ENCODE peak calls at places on chromosome 16, in nine cellular contexts. Z is heart right ventricle; K is stimulated activated CD4-positive, alpha-beta T cell treated with anti-CD3 and anti-CD28 coated beads, Interleukin-1b, Interleukin-23, amount 100 ng/mL, for 24 hours; E is NCI-H510A treated with DMSO at 0.1 percent for 48 hours; Q is brain microvascular endothelial cell; M is iris pigment epithelial cell; U is NCI-H1105 treated with DMSO at 0.1 percent for 48 hours; V is ovary; G is activated CD4-positive, alpha-beta memory T cell treated with anti-CD3 and anti-CD28 coated beads, Interleukin-2, amount 10 ng/mL, durations not matched to agents 7 days and 5 days. H is an unnamed sample.

GRCh38 chr16:1543085-1543896 is 9.8 kb downstream of the TMEM204 start:
- DNase-seq in Z (peak; percentile 86), E (no peak), Q (peak; percentile 71), U (no peak), V (no peak), K (no peak), G (peak; percentile 66), M (peak; percentile 83), H (peak; percentile 82)

GRCh38 chr16:53061701-53062159 is 6.9 kb downstream of the CHD9 start:
- DNase-seq in M (no peak), K (no peak), E (no peak), Z (no peak), Q (no peak), U (no peak), V (no peak), G (peak; percentile 18), H (no peak)

GRCh38 chr16:49860593-49860992 is 4.7 kb upstream of the ZNF423 start:
- DNase-seq in K (no peak), Q (no peak), E (no peak), U (peak; percentile 16), M (no peak), V (no peak), G (no peak), Z (no peak), H (no peak)

GRCh38 chr16:72992142-72992601 is 55.8 kb downstream of the ZFHX3 start:
- DNase-seq in V (no peak), G (no peak), Q (no peak), Z (no peak), M (no peak), K (no peak), E (no peak), U (no peak), H (no peak)

GRCh38 chr16:86998196-86999001 is 318.8 kb downstream of the C16orf95 start:
- DNase-seq in G (no peak), V (no peak), K (no peak), Q (no peak), E (no peak), Z (no peak), M (no peak), U (no peak), H (no peak)

GRCh38 chr16:23999663-24000062 is 163.9 kb downstream of the PRKCB start:
- DNase-seq in Z (no peak), V (no peak), K (peak; percentile 38), Q (no peak), G (no peak), M (no peak), E (no peak), U (no peak), H (no peak)

GRCh38 chr16:30997887-30998711 is 12.3 kb downstream of the STX1B start:
- DNase-seq in M (peak; percentile 90), U (no peak), E (no peak), Z (no peak), G (no peak), Q (peak; percentile 75), K (no peak), V (no peak), H (no peak)

GRCh38 chr16:61936522-61936921 is 99.7 kb downstream of the CDH8 start:
- DNase-seq in G (no peak), Z (no peak), U (peak; percentile 5), M (no peak), Q (peak; percentile 13), K (no peak), E (no peak), V (no peak), H (no peak)

GRCh38 chr16:70430667-70431536 is 8.0 kb downstream of the ST3GAL2 start:
- DNase-seq in U (no peak), Z (peak; percentile 34), M (peak; percentile 40), Q (no peak), V (no peak), G (peak; percentile 45), K (no peak), E (no peak), H (no peak)

GRCh38 chr16:60485877-60486489 is 1550.3 kb downstream of the CDH8 start:
- DNase-seq in E (no peak), Q (no peak), Z (no peak), M (no peak), U (no peak), G (no peak), V (no peak), K (no peak), H (no peak)

GRCh38 chr16:54026456-54026855 is 260.1 kb downstream of the IRX3 start:
- DNase-seq in M (peak; percentile 43), V (no peak), U (no peak), E (no peak), Q (no peak), G (no peak), Z (no peak), K (no peak), H (no peak)

GRCh38 chr16:72367841-72368240 is 195.9 kb upstream of the PMFBP1 start:
- DNase-seq in G (no peak), U (no peak), Q (no peak), E (no peak), V (no peak), M (no peak), K (no peak), Z (no peak), H (no peak)

GRCh38 chr16:14268073-14268472 is 197.0 kb downstream of the MRTFB start:
- DNase-seq in G (no peak), Q (no peak), Z (no peak), V (no peak), U (no peak), E (no peak), K (no peak), M (no peak), H (no peak)

GRCh38 chr16:971981-972315 is 1.2 kb upstream of the LMF1 start:
- DNase-seq in U (no peak), Q (no peak), G (no peak), Z (no peak), K (no peak), E (no peak), V (no peak), M (no peak), H (no peak)

GRCh38 chr16:11379420-11379819 is 34.2 kb downstream of the RMI2 start:
- DNase-seq in V (no peak), Z (no peak), K (no peak), G (peak; percentile 57), M (peak; percentile 37), Q (no peak), E (no peak), U (no peak), H (no peak)

GRCh38 chr16:22188595-22189442 is 17.3 kb upstream of the EEF2K start:
- DNase-seq in G (peak; percentile 73), E (peak; percentile 86), Z (peak; percentile 74), U (peak; percentile 29), V (peak; percentile 63), M (peak; percentile 91), Q (peak; percentile 77), K (no peak), H (peak; percentile 74)

H was measured in psoas muscle.